ENCODE peak calls at places on chromosome 18, in four cellular contexts. Z is brain microvascular endothelial cell, H is T-helper 9 cell, V is mesothelial cell of epicardium. E is an unnamed sample.

GRCh38 chr18:39463986-39464385 is 1898.4 kb upstream of the CELF4 start:
- DNase-seq in V (no peak), H (no peak), Z (no peak), E (no peak)

GRCh38 chr18:62829936-62830335 is 114.6 kb downstream of the PHLPP1 start:
- DNase-seq in Z (peak; percentile 63), V (no peak), H (no peak), E (no peak)

GRCh38 chr18:8561123-8561905 is 47.9 kb upstream of the RAB12 start:
- DNase-seq in Z (no peak), H (no peak), V (no peak), E (no peak)

GRCh38 chr18:33870059-33870458 is 292.0 kb downstream of the ASXL3 start:
- DNase-seq in V (no peak), Z (peak; percentile 12), H (no peak), E (no peak)

GRCh38 chr18:8752329-8752728 is 47.0 kb downstream of the MTCL1 start:
- DNase-seq in Z (no peak), H (no peak), V (no peak), E (no peak)

GRCh38 chr18:4074647-4075046 is 380.5 kb downstream of the DLGAP1 start:
- DNase-seq in Z (no peak), V (no peak), H (no peak), E (no peak)

GRCh38 chr18:7897119-7897518 is 330.0 kb downstream of the PTPRM start:
- DNase-seq in H (no peak), V (no peak), Z (no peak), E (no peak)

GRCh38 chr18:2293109-2293839 is 278.0 kb downstream of the METTL4 start:
- DNase-seq in Z (no peak), H (no peak), V (no peak), E (peak; percentile 42)

GRCh38 chr18:24104486-24104885 is 34.4 kb upstream of the CABYR start:
- DNase-seq in H (no peak), Z (no peak), V (no peak), E (no peak)

GRCh38 chr18:12391487-12392136 is 14.6 kb upstream of the AFG3L2 start:
- DNase-seq in H (peak; percentile 31), V (peak; percentile 61), Z (peak; percentile 62), E (peak; percentile 78)

GRCh38 chr18:4207383-4207782 is 247.7 kb downstream of the DLGAP1 start:
- DNase-seq in Z (no peak), V (no peak), H (no peak), E (no peak)

GRCh38 chr18:35289293-35290069 is 548 bp downstream of the ZSCAN30 start:
- DNase-seq in H (no peak), Z (no peak), V (peak; percentile 42), E (no peak)

GRCh38 chr18:73340135-73340934 is 472.5 kb upstream of the NETO1 start:
- DNase-seq in Z (peak; percentile 0), V (no peak), H (no peak), E (no peak)

GRCh38 chr18:58407263-58407648 is 221.6 kb downstream of the ALPK2 start:
- DNase-seq in Z (no peak), V (no peak), H (no peak), E (no peak)

GRCh38 chr18:24488824-24489493 is 28.5 kb downstream of the HRH4 start:
- DNase-seq in V (no peak), H (no peak), Z (no peak), E (peak; percentile 75)

GRCh38 chr18:45386256-45386655 is 229.0 kb upstream of the SLC14A2 start:
- DNase-seq in H (no peak), V (peak; percentile 54), Z (peak; percentile 7), E (peak; percentile 49)

GRCh38 chr18:47417807-47418206 is 166.3 kb upstream of the SKOR2 start:
- DNase-seq in V (no peak), Z (no peak), H (no peak), E (no peak)

GRCh38 chr18:79982736-79983135 is 5.6 kb downstream of the TXNL4A start:
- DNase-seq in Z (peak; percentile 14), V (no peak), H (no peak), E (no peak)

GRCh38 chr18:68960355-68960754 is 162.5 kb downstream of the CCDC102B start:
- DNase-seq in Z (no peak), H (no peak), V (no peak), E (no peak)

GRCh38 chr18:13581055-13581454 is 145.3 kb downstream of the FAM210A start:
- DNase-seq in V (no peak), H (no peak), Z (no peak), E (no peak)

GRCh38 chr18:79747156-79747845 is 50.4 kb upstream of the KCNG2 start:
- DNase-seq in V (no peak), Z (no peak), H (no peak), E (no peak)

GRCh38 chr18:51361130-51361860 is 163.8 kb upstream of the MEX3C start:
- DNase-seq in Z (peak; percentile 50), V (no peak), H (no peak), E (no peak)

GRCh38 chr18:28087173-28087563 is 89.8 kb downstream of the CDH2 start:
- DNase-seq in V (no peak), Z (no peak), H (no peak), E (no peak)

GRCh38 chr18:22257022-22257543 is 87.7 kb downstream of the GATA6 start:
- DNase-seq in Z (no peak), H (no peak), V (no peak), E (no peak)

GRCh38 chr18:48806551-48807261 is 144.1 kb downstream of the SMAD7 start:
- DNase-seq in H (peak; percentile 19), V (peak; percentile 36), Z (no peak), E (no peak)

GRCh38 chr18:63366270-63366990 is 576 bp downstream of the KDSR start:
- DNase-seq in Z (peak; percentile 62), V (peak; percentile 55), H (peak; percentile 64), E (peak; percentile 46)

GRCh38 chr18:76476665-76477561 is 18.1 kb downstream of the ZNF516 start:
- DNase-seq in Z (peak; percentile 82), V (no peak), H (no peak), E (no peak)

GRCh38 chr18:26356045-26356785 is 130.0 kb downstream of the TAF4B start:
- DNase-seq in Z (no peak), V (no peak), H (no peak), E (no peak)

GRCh38 chr18:48023334-48024008 is 93.0 kb upstream of the SMAD2 start:
- DNase-seq in H (no peak), V (peak; percentile 67), Z (peak; percentile 54), E (peak; percentile 68)

GRCh38 chr18:57581301-57581934 is 5.1 kb downstream of the FECH start:
- DNase-seq in H (no peak), V (no peak), Z (no peak), E (peak; percentile 34)